ENCODE peak calls at places on chromosomes 13 and 19, in four cellular contexts. One of them, this sample, is unnamed.

GRCh38 chr19:18995804-18996241 is 37.5 kb downstream of the SUGP2 start:
- DNase-seq in endothelial cell of umbilical vein: peak; percentile 70
- DNase-seq in Peyer's patch: no peak
- DNase-seq in transverse colon: peak; percentile 17
- DNase-seq in this sample: peak; percentile 84

GRCh38 chr13:78201411-78201810 is 282.8 kb upstream of the EDNRB start:
- DNase-seq in endothelial cell of umbilical vein: no peak
- DNase-seq in Peyer's patch: no peak
- DNase-seq in transverse colon: no peak
- DNase-seq in this sample: no peak

GRCh38 chr19:9936151-9937000 is at the start of gene OLFM2:
- DNase-seq in endothelial cell of umbilical vein: no peak
- DNase-seq in Peyer's patch: no peak
- DNase-seq in transverse colon: no peak
- DNase-seq in this sample: no peak

GRCh38 chr13:94233401-94233800 is 246.1 kb downstream of the DCT start:
- DNase-seq in endothelial cell of umbilical vein: peak; percentile 26
- DNase-seq in Peyer's patch: no peak
- DNase-seq in transverse colon: no peak
- DNase-seq in this sample: peak; percentile 68

GRCh38 chr19:16326401-16327130 is 1.9 kb downstream of the KLF2 start:
- DNase-seq in endothelial cell of umbilical vein: peak; percentile 38
- DNase-seq in Peyer's patch: no peak
- DNase-seq in transverse colon: peak; percentile 55
- DNase-seq in this sample: peak; percentile 59

GRCh38 chr19:54454781-54455675 is 6.0 kb downstream of the LENG8 start:
- DNase-seq in endothelial cell of umbilical vein: no peak
- DNase-seq in Peyer's patch: no peak
- DNase-seq in transverse colon: no peak
- DNase-seq in this sample: no peak

GRCh38 chr13:22198001-22198400 is 527.1 kb downstream of the FGF9 start:
- DNase-seq in endothelial cell of umbilical vein: no peak
- DNase-seq in Peyer's patch: no peak
- DNase-seq in transverse colon: peak; percentile 23
- DNase-seq in this sample: no peak

GRCh38 chr19:16121141-16121540 is 9.5 kb downstream of the RAB8A start:
- DNase-seq in endothelial cell of umbilical vein: no peak
- DNase-seq in Peyer's patch: no peak
- DNase-seq in transverse colon: no peak
- DNase-seq in this sample: no peak

GRCh38 chr13:102399791-102400618 is 1.8 kb downstream of the FGF14 start:
- DNase-seq in endothelial cell of umbilical vein: no peak
- DNase-seq in Peyer's patch: peak; percentile 46
- DNase-seq in transverse colon: peak; percentile 9
- DNase-seq in this sample: no peak

GRCh38 chr13:41520016-41520698 is 62.8 kb downstream of the RGCC start:
- DNase-seq in endothelial cell of umbilical vein: no peak
- DNase-seq in Peyer's patch: no peak
- DNase-seq in transverse colon: no peak
- DNase-seq in this sample: no peak

GRCh38 chr19:10769533-10770491 is 51.9 kb downstream of the DNM2 start:
- DNase-seq in endothelial cell of umbilical vein: peak; percentile 53
- DNase-seq in Peyer's patch: peak; percentile 54
- DNase-seq in transverse colon: peak; percentile 31
- DNase-seq in this sample: peak; percentile 90

GRCh38 chr19:5693195-5694166 is 3.4 kb downstream of the RPL36 start:
- DNase-seq in endothelial cell of umbilical vein: no peak
- DNase-seq in Peyer's patch: peak; percentile 48
- DNase-seq in transverse colon: no peak
- DNase-seq in this sample: peak; percentile 64

GRCh38 chr13:94480672-94481145 is 1.2 kb upstream of the DCT start:
- DNase-seq in endothelial cell of umbilical vein: no peak
- DNase-seq in Peyer's patch: no peak
- DNase-seq in transverse colon: no peak
- DNase-seq in this sample: no peak

GRCh38 chr13:51453959-51454703 is 1.3 kb upstream of the INTS6 start:
- DNase-seq in endothelial cell of umbilical vein: peak; percentile 58
- DNase-seq in Peyer's patch: no peak
- DNase-seq in transverse colon: peak; percentile 33
- DNase-seq in this sample: peak; percentile 44

GRCh38 chr13:97574926-97575325 is 141.0 kb downstream of the RAP2A start:
- DNase-seq in endothelial cell of umbilical vein: peak; percentile 20
- DNase-seq in Peyer's patch: peak; percentile 57
- DNase-seq in transverse colon: peak; percentile 26
- DNase-seq in this sample: peak; percentile 34

GRCh38 chr19:29622191-29623070 is 16.3 kb downstream of the POP4 start:
- DNase-seq in endothelial cell of umbilical vein: no peak
- DNase-seq in Peyer's patch: no peak
- DNase-seq in transverse colon: peak; percentile 11
- DNase-seq in this sample: no peak

GRCh38 chr13:23488442-23488841 is 54.9 kb upstream of the SACS start:
- DNase-seq in endothelial cell of umbilical vein: peak; percentile 16
- DNase-seq in Peyer's patch: no peak
- DNase-seq in transverse colon: no peak
- DNase-seq in this sample: no peak

GRCh38 chr13:106241974-106242373 is 293.5 kb downstream of the EFNB2 start:
- DNase-seq in endothelial cell of umbilical vein: no peak
- DNase-seq in Peyer's patch: no peak
- DNase-seq in transverse colon: no peak
- DNase-seq in this sample: no peak

GRCh38 chr13:107066355-107066754 is 498.4 kb upstream of the ARGLU1 start:
- DNase-seq in endothelial cell of umbilical vein: no peak
- DNase-seq in Peyer's patch: no peak
- DNase-seq in transverse colon: no peak
- DNase-seq in this sample: no peak

GRCh38 chr13:20546559-20546958 is 20.4 kb upstream of the IFT88 start:
- DNase-seq in endothelial cell of umbilical vein: no peak
- DNase-seq in Peyer's patch: no peak
- DNase-seq in transverse colon: no peak
- DNase-seq in this sample: no peak

GRCh38 chr19:42850981-42851717 is 28.4 kb downstream of the PSG1 start:
- DNase-seq in endothelial cell of umbilical vein: no peak
- DNase-seq in Peyer's patch: no peak
- DNase-seq in transverse colon: peak; percentile 15
- DNase-seq in this sample: peak; percentile 63

GRCh38 chr13:46736568-46736967 is 60.4 kb downstream of the ESD start:
- DNase-seq in endothelial cell of umbilical vein: no peak
- DNase-seq in Peyer's patch: no peak
- DNase-seq in transverse colon: no peak
- DNase-seq in this sample: no peak

GRCh38 chr19:34816708-34817107 is 43.7 kb upstream of the ZNF599 start:
- DNase-seq in endothelial cell of umbilical vein: no peak
- DNase-seq in Peyer's patch: no peak
- DNase-seq in transverse colon: no peak
- DNase-seq in this sample: no peak

GRCh38 chr19:4585556-4585955 is 26.1 kb upstream of the SEMA6B start:
- DNase-seq in endothelial cell of umbilical vein: no peak
- DNase-seq in Peyer's patch: no peak
- DNase-seq in transverse colon: no peak
- DNase-seq in this sample: no peak

GRCh38 chr13:43128504-43128929 is 105.1 kb downstream of the DNAJC15 start:
- DNase-seq in endothelial cell of umbilical vein: no peak
- DNase-seq in Peyer's patch: no peak
- DNase-seq in transverse colon: no peak
- DNase-seq in this sample: no peak
- H3K4me3 ChIP-seq in endothelial cell of umbilical vein: no peak overlapping the region
- H3K4me3 ChIP-seq in Peyer's patch: no peak overlapping the region
- H3K4me3 ChIP-seq in transverse colon: peak overlapping the region; percentile 5
- H3K4me3 ChIP-seq in this sample: no peak overlapping the region

DNA sequence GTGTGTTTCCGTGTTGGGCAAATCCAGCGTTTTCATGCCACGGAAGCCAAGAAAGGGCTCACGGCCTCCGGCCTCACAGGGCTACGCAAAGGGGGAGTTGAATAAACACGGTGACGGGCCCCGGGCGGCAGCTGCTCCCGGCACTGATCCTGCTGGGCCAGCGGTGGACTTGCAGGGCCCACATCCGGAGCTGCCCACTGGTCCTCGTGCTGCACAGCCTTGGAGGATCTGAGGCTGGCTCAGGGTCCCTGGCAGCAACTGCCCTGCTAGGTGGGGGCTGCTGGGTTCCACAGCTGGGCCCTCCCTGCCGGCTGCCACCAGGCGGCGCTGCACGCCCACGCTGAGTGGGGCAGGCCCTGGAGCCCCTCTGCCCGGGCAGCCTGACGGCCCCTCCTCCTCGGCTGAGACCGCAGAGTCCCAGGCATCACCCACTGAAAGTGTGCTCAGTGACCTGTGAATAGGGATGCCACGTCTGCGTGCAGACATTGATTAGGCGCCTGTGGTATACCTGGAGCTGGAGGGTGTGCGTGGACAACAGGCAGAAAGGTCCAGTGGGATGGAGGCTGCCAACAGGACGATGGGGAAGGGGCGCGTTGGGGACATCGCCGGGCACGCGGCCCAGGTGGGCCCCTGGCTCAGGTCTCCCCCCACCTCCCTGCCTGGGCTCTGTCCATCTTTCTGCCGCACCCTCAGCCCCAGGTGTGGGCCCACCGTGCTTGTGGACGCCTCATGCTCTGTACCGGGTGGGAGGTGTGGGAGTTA is 5.3 kb upstream of the HCN2 start:
- DNase-seq in endothelial cell of umbilical vein: peak; percentile 44
- DNase-seq in Peyer's patch: peak; percentile 69
- DNase-seq in transverse colon: peak; percentile 45
- DNase-seq in this sample: peak; percentile 63
- TF ChIP-seq POLR2A in endothelial cell of umbilical vein: peak; percentile 20
- TF ChIP-seq POLR2A in Peyer's patch: no peak
- TF ChIP-seq POLR2A in transverse colon: peak; percentile 50
- TF ChIP-seq POLR2A in this sample: no peak

GRCh38 chr19:40443930-40444180 is 280 bp downstream of the SERTAD3 start:
- DNase-seq in endothelial cell of umbilical vein: no peak
- DNase-seq in Peyer's patch: no peak
- DNase-seq in transverse colon: no peak
- DNase-seq in this sample: no peak

GRCh38 chr19:40442328-40443130 is 1.6 kb downstream of the SERTAD3 start:
- DNase-seq in endothelial cell of umbilical vein: no peak
- DNase-seq in Peyer's patch: no peak
- DNase-seq in transverse colon: peak; percentile 26
- DNase-seq in this sample: no peak

GRCh38 chr19:40443131-40443929 is 805 bp downstream of the SERTAD3 start:
- DNase-seq in endothelial cell of umbilical vein: peak; percentile 100
- DNase-seq in Peyer's patch: peak; percentile 99
- DNase-seq in transverse colon: peak; percentile 100
- DNase-seq in this sample: peak; percentile 100

GRCh38 chr19:40444181-40445005 is at the start of gene SERTAD3:
- DNase-seq in endothelial cell of umbilical vein: peak; percentile 97
- DNase-seq in Peyer's patch: peak; percentile 98
- DNase-seq in transverse colon: peak; percentile 99
- DNase-seq in this sample: peak; percentile 98

DNA sequence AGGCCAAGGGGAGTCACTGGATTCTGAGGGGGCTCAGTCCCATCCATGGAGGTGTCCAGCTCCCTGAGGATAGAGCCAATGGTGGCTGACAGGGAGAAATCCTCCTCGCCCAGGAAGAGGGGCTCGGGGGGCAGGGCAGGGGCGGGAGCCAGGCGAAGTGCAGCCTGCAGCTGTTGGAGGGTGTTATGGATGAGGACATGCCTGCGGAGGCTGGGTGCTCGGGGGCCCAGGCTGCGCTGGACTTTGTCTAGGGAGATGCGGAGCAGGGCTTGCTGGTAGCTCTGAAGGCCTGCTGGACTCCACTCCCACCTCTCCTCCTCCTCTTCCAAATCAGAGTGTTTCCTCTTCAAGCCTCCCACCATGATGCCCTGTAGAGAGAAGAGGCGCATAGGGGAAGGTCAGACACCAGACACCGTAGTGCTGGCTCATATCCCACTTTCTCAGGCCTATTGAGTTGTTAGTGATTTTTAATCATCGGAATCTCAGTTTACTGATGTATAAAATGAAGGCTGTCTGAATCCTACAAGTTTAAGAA is 2.3 kb downstream of the SERTAD3 start:
- DNase-seq in endothelial cell of umbilical vein: no peak
- DNase-seq in Peyer's patch: no peak
- DNase-seq in transverse colon: no peak
- DNase-seq in this sample: no peak
- H3K4me3 ChIP-seq in endothelial cell of umbilical vein: no peak overlapping the region
- H3K4me3 ChIP-seq in Peyer's patch: no peak overlapping the region
- H3K4me3 ChIP-seq in transverse colon: peak overlapping the region; percentile 68
- H3K4me3 ChIP-seq in this sample: peak overlapping the region; percentile 37

DNA sequence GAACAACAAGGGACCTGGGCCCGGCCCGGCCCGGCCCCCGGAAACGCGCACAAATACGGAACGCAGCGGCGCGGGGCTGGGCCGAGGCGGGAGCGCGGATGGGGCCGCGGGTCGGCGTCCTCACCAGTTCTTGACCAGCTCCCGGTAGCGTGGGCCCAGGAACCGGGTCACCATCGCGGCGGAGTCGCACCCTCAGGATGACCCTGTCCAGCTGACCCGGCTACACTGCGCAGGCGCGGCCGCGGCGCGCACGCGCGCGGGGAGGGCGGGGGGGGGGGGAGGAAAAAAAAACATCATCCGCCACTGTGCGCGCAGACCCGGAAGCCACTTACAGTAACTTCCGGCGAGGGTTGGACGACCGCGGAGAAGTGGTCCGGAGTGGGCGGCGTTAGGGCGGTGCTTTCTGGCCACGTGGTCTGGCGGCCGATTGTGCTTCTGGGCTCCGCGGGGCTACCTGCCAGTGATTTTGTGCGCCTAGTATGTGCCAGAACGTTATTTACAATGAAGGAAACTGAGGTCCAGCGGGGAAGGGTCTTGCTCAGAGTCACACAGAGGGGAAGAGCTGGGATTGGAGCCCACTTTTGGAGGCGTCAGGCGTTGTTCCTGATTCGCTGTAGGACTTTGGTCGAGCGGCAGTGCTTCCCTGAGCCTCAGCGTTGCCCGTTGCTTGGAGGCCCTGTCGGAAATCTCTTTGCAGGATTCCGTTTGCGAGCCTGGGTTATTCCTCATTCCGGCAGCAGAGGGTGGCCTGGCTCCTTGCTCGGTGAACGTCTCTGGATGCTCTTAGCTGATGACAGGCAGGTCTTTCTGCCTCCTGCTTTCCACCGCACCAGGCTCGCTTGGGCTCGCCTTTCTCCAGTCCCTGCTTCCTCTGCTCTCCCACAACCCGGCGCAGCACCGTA is at the start of gene UQCR11:
- DNase-seq in endothelial cell of umbilical vein: peak; percentile 95
- DNase-seq in Peyer's patch: peak; percentile 97
- DNase-seq in transverse colon: peak; percentile 96
- DNase-seq in this sample: peak; percentile 96
- TF ChIP-seq POLR2A in endothelial cell of umbilical vein: peak; percentile 93
- TF ChIP-seq POLR2A in Peyer's patch: peak; percentile 43
- TF ChIP-seq POLR2A in transverse colon: no peak
- TF ChIP-seq POLR2A in this sample: peak; percentile 55

This sample was measured in adrenal gland.